ENCODE peak calls at places on chromosomes 11 and 22, in eight cellular contexts. W, D, R, Y, Z, Q, U and V are unnamed samples.

GRCh38 chr11:59794417-59794816 is 16.2 kb downstream of the MRPL16 start:
- DNase-seq in W (no peak), D (no peak), R (no peak), Y (no peak), Z (no peak), Q (no peak), U (no peak), V (no peak)

GRCh38 chr11:48142886-48143285 is 73.7 kb upstream of the OR4B1 start:
- DNase-seq in W (no peak), D (no peak), R (no peak), Y (no peak), Z (no peak), Q (no peak), U (no peak), V (no peak)

GRCh38 chr11:57456960-57457642 is 3.2 kb upstream of the RTN4RL2 start:
- DNase-seq in W (peak; percentile 79), D (peak; percentile 95), R (peak; percentile 78), Y (peak; percentile 82), Z (peak; percentile 79), Q (peak; percentile 97), U (no peak), V (no peak)

GRCh38 chr11:282171-282570 is 4.0 kb downstream of the NLRP6 start:
- DNase-seq in W (no peak), D (no peak), R (no peak), Y (no peak), Z (no peak), Q (peak; percentile 41), U (no peak), V (no peak)

GRCh38 chr22:28207281-28208030 is 288.4 kb upstream of the PITPNB start:
- DNase-seq in W (no peak), D (no peak), R (no peak), Y (no peak), Z (peak; percentile 50), Q (no peak), U (no peak), V (no peak)

GRCh38 chr22:30829901-30830550 is 135.4 kb downstream of the OSBP2 start:
- DNase-seq in W (peak; percentile 90), D (no peak), R (no peak), Y (no peak), Z (peak; percentile 63), Q (peak; percentile 42), U (no peak), V (no peak)

GRCh38 chr11:8087185-8087584 is 6.2 kb downstream of the TUB start:
- DNase-seq in W (no peak), D (peak; percentile 65), R (no peak), Y (no peak), Z (no peak), Q (no peak), U (no peak), V (no peak)

GRCh38 chr11:82004537-82005213 is 729.0 kb downstream of the FAM181B start:
- DNase-seq in W (no peak), D (no peak), R (no peak), Y (no peak), Z (no peak), Q (no peak), U (no peak), V (no peak)

GRCh38 chr11:123545726-123546125 is 108.7 kb downstream of the SCN3B start:
- DNase-seq in W (no peak), D (no peak), R (no peak), Y (no peak), Z (no peak), Q (no peak), U (no peak), V (no peak)

GRCh38 chr22:35963237-35963810 is 65.3 kb downstream of the RBFOX2 start:
- DNase-seq in W (no peak), D (no peak), R (no peak), Y (no peak), Z (no peak), Q (no peak), U (no peak), V (no peak)

GRCh38 chr22:32686354-32686753 is 115.2 kb upstream of the TIMP3 start:
- DNase-seq in W (no peak), D (no peak), R (no peak), Y (no peak), Z (no peak), Q (no peak), U (no peak), V (no peak)

GRCh38 chr11:88398372-88399140 is 61.0 kb upstream of the CTSC start:
- DNase-seq in W (peak; percentile 12), D (no peak), R (no peak), Y (peak; percentile 31), Z (peak; percentile 73), Q (no peak), U (no peak), V (no peak)

GRCh38 chr22:32583921-32584335 is 109.3 kb downstream of the FBXO7 start:
- DNase-seq in W (no peak), D (no peak), R (no peak), Y (peak; percentile 81), Z (no peak), Q (no peak), U (no peak), V (no peak)

GRCh38 chr11:131750152-131750551 is 379.7 kb downstream of the NTM start:
- DNase-seq in W (no peak), D (no peak), R (no peak), Y (no peak), Z (no peak), Q (no peak), U (no peak), V (no peak)

GRCh38 chr11:2308713-2309112 is 6.9 kb downstream of the TSPAN32 start:
- DNase-seq in W (no peak), D (no peak), R (no peak), Y (no peak), Z (no peak), Q (no peak), U (no peak), V (no peak)

GRCh38 chr11:85810521-85810870 is 445 bp downstream of the SYTL2 start:
- DNase-seq in W (no peak), D (peak; percentile 56), R (no peak), Y (no peak), Z (no peak), Q (peak; percentile 58), U (no peak), V (no peak)

GRCh38 chr11:85813721-85814120 is 2.8 kb upstream of the SYTL2 start:
- DNase-seq in W (no peak), D (no peak), R (no peak), Y (peak; percentile 9), Z (no peak), Q (no peak), U (no peak), V (no peak)

GRCh38 chr11:85809881-85810280 is 1.1 kb downstream of the SYTL2 start:
- DNase-seq in W (no peak), D (peak; percentile 54), R (peak; percentile 19), Y (peak; percentile 9), Z (peak; percentile 4), Q (peak; percentile 56), U (no peak), V (no peak)

GRCh38 chr11:85810871-85811611 is at the start of gene SYTL2:
- DNase-seq in W (no peak), D (peak; percentile 86), R (peak; percentile 82), Y (peak; percentile 6), Z (peak; percentile 57), Q (peak; percentile 87), U (no peak), V (no peak)

GRCh38 chr11:85811624-85812023 is 683 bp upstream of the SYTL2 start:
- DNase-seq in W (no peak), D (no peak), R (no peak), Y (no peak), Z (no peak), Q (no peak), U (no peak), V (no peak)
- H3K4me3 ChIP-seq in W (no peak overlapping the region), D (peak overlapping the region; percentile 87), R (no peak overlapping the region), Y (no peak overlapping the region), Z (peak overlapping the region; percentile 41), Q (peak overlapping the region; percentile 55), U (no peak overlapping the region), V (peak overlapping the region; percentile 78)

GRCh38 chr22:39293766-39294368 is 25.6 kb downstream of the RPL3 start:
- DNase-seq in W (no peak), D (no peak), R (no peak), Y (no peak), Z (no peak), Q (no peak), U (no peak), V (no peak)

GRCh38 chr22:39290724-39291161 is 28.7 kb downstream of the RPL3 start:
- DNase-seq in W (no peak), D (no peak), R (no peak), Y (peak; percentile 56), Z (peak; percentile 64), Q (no peak), U (no peak), V (no peak)

GRCh38 chr22:39292002-39292401 is 27.4 kb downstream of the RPL3 start:
- DNase-seq in W (no peak), D (no peak), R (no peak), Y (no peak), Z (no peak), Q (no peak), U (no peak), V (no peak)

GRCh38 chr22:39291501-39291900 is 27.9 kb downstream of the RPL3 start:
- DNase-seq in W (no peak), D (no peak), R (no peak), Y (no peak), Z (no peak), Q (no peak), U (no peak), V (no peak)

DNA sequence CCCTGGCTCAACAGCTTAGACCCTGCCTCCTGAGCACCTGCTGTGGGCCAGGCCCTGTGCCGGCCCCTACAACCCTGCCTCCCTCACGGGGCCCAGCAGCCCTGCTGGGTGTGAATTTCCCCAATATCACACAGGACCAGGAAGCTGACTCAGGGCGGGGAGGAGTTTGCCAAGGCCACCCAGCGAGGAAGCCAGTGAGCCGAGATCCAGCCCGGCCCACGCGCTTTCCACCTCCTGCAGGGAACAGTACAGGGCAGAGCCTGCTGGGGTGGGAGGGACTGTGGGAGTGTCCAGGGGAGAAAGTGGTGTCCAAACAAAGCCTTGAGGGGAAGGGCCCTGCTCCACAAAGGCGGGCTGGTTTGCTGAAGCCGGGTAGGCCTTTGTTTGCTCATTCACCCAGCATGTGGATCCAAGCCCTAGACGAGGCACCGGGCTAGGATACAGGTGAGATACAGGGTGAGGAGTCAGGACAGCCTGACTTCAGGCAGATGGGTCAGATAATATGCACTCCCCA is 26.8 kb downstream of the RPL3 start:
- DNase-seq in W (peak; percentile 93), D (peak; percentile 47), R (peak; percentile 84), Y (peak; percentile 81), Z (peak; percentile 96), Q (no peak), U (no peak), V (no peak)
- TF ChIP-seq POLR2AphosphoS5 in W (peak; percentile 71), D (no peak), R (no peak), Y (no peak), Z (peak; percentile 64), Q (no peak), U (no peak), V (no peak)

GRCh38 chr22:43327039-43327438 is 16.1 kb downstream of the SCUBE1 start:
- DNase-seq in W (no peak), D (no peak), R (no peak), Y (no peak), Z (no peak), Q (no peak), U (no peak), V (no peak)
- TF ChIP-seq EZH2 in W (no peak), D (no peak), R (no peak), Y (no peak), Z (no peak), Q (no peak), U (no peak), V (no peak)

DNA sequence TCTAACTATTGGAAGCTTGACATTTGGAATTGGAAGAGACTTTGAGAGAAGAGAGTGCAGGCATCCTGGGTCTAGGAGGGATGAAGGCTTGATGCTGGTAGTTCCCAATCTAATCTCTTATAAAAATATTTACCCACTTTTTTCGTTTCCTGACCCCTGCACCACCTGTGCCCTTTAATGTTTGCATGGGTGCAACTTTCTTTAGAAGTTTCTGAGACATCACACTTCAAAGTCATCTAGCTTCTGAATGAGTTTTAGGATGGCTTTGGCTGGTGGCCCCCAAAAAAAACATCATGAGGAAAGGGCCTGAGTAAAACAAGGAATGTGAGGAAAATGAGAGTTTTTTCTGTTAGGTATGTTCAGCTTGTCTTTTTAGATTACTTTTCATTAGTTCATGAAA is 1.1 kb downstream of the POLD3 start:
- DNase-seq in W (no peak), D (no peak), R (no peak), Y (peak; percentile 74), Z (no peak), Q (no peak), U (no peak), V (no peak)
- H3K4me3 ChIP-seq in W (peak overlapping the region; percentile 94), D (peak overlapping the region; percentile 96), R (peak overlapping the region; percentile 88), Y (peak overlapping the region; percentile 96), Z (peak overlapping the region; percentile 99), Q (peak overlapping the region; percentile 95), U (peak overlapping the region; percentile 99), V (peak overlapping the region; percentile 84)